ENCODE peak calls at places on chromosomes 12 and 14, in five cellular contexts. V is A549, W is GM12878, Q is K562, X is HepG2. B is an unnamed sample.

GRCh38 chr14:69980457-69981414 is 101.5 kb downstream of the SMOC1 start:
- DNase-seq in X (no peak), V (no peak), W (no peak), Q (no peak), B (no peak)

GRCh38 chr14:91872517-91873470 is 5.5 kb upstream of the TC2N start:
- DNase-seq in W (no peak), X (no peak), V (peak; percentile 89), Q (no peak), B (no peak)

GRCh38 chr12:96131230-96131788 is 62.9 kb upstream of the ELK3 start:
- DNase-seq in V (no peak), X (no peak), W (no peak), Q (no peak), B (no peak)

GRCh38 chr14:71555654-71556559 is 376.3 kb upstream of the RGS6 start:
- DNase-seq in W (peak; percentile 98), V (no peak), X (peak; percentile 4), Q (no peak), B (no peak)

GRCh38 chr12:113488322-113488721 is 16.7 kb upstream of the LHX5 start:
- DNase-seq in W (no peak), V (no peak), Q (no peak), X (no peak), B (no peak)

GRCh38 chr12:110705309-110705708 is 16.4 kb upstream of the HVCN1 start:
- DNase-seq in V (no peak), Q (no peak), W (no peak), X (no peak), B (no peak)

GRCh38 chr12:132596016-132596415 is 14.4 kb downstream of the LRCOL1 start:
- DNase-seq in X (no peak), Q (no peak), V (peak; percentile 39), W (no peak), B (no peak)

GRCh38 chr14:36057452-36058142 is 118.9 kb downstream of the PTCSC3 start:
- DNase-seq in X (no peak), V (no peak), W (no peak), Q (no peak), B (no peak)

GRCh38 chr12:95590775-95591174 is 39.5 kb upstream of the USP44 start:
- DNase-seq in W (no peak), V (no peak), X (no peak), Q (no peak), B (no peak)

GRCh38 chr14:106228541-106229158 is 702.3 kb downstream of the TMEM121 start:
- DNase-seq in Q (no peak), X (no peak), W (no peak), V (no peak), B (no peak)

GRCh38 chr12:32718926-32719325 is 36.8 kb downstream of the YARS2 start:
- DNase-seq in W (no peak), Q (no peak), V (no peak), X (no peak), B (no peak)

GRCh38 chr14:104096751-104097700 is 11.5 kb downstream of the ASPG start:
- DNase-seq in W (no peak), Q (no peak), X (no peak), V (no peak), B (peak; percentile 56)

GRCh38 chr14:90490727-90491050 is 93.9 kb downstream of the CALM1 start:
- DNase-seq in V (no peak), W (no peak), X (no peak), Q (peak; percentile 1), B (no peak)

GRCh38 chr12:58889557-58889956 is 30.7 kb downstream of the LRIG3 start:
- DNase-seq in W (no peak), X (no peak), V (no peak), Q (no peak), B (no peak)

GRCh38 chr12:15550778-15551177 is 228.5 kb downstream of the PTPRO start:
- DNase-seq in Q (no peak), W (no peak), X (no peak), V (no peak), B (no peak)

GRCh38 chr14:52043690-52044089 is 25.2 kb downstream of the NID2 start:
- DNase-seq in V (peak; percentile 60), W (no peak), X (peak; percentile 21), Q (peak; percentile 24), B (peak; percentile 73)

GRCh38 chr12:46450279-46450748 is 77.7 kb upstream of the SLC38A2 start:
- DNase-seq in X (no peak), W (no peak), Q (peak; percentile 28), V (no peak), B (no peak)

GRCh38 chr12:45268672-45269406 is 52.9 kb downstream of the ANO6 start:
- DNase-seq in V (peak; percentile 64), W (no peak), X (peak; percentile 31), Q (peak; percentile 17), B (no peak)

GRCh38 chr12:125340791-125341190 is 275.6 kb downstream of the AACS start:
- DNase-seq in V (peak; percentile 11), Q (no peak), X (peak; percentile 3), W (no peak), B (no peak)

GRCh38 chr12:22268973-22269372 is 65.5 kb downstream of the ST8SIA1 start:
- DNase-seq in X (no peak), W (no peak), V (no peak), Q (no peak), B (no peak)

GRCh38 chr12:6821271-6821673 is 349 bp upstream of the GPR162 start:
- DNase-seq in W (no peak), X (no peak), Q (no peak), V (peak; percentile 59), B (peak; percentile 66)

GRCh38 chr14:72946491-72946890 is 20.2 kb downstream of the DCAF4 start:
- DNase-seq in Q (no peak), X (no peak), W (no peak), V (no peak), B (no peak)

GRCh38 chr12:6869049-6870021 is 2.0 kb downstream of the TPI1 start:
- DNase-seq in Q (peak; percentile 31), X (peak; percentile 77), W (peak; percentile 27), V (peak; percentile 86), B (peak; percentile 94)

GRCh38 chr14:63993992-63994391 is 141.2 kb downstream of the SYNE2 start:
- DNase-seq in Q (no peak), X (no peak), W (no peak), V (peak; percentile 13), B (no peak)

GRCh38 chr12:131153956-131154355 is 200.2 kb downstream of the ADGRD1 start:
- DNase-seq in W (no peak), V (no peak), Q (no peak), X (no peak), B (no peak)

GRCh38 chr12:14896477-14897184 is 11.0 kb upstream of the MGP start:
- DNase-seq in Q (no peak), V (no peak), X (no peak), W (no peak), B (no peak)

GRCh38 chr12:109962388-109962787 is 33.8 kb downstream of the GIT2 start:
- DNase-seq in W (no peak), Q (no peak), V (no peak), X (no peak), B (no peak)

GRCh38 chr12:5511644-5512584 is 80.0 kb downstream of the NTF3 start:
- DNase-seq in X (no peak), W (no peak), V (peak; percentile 13), Q (peak; percentile 31), B (peak; percentile 65)
- TF ChIP-seq ESRRA in X (no peak), W (no peak), V (no peak), Q (no peak), B (no peak)

DNA sequence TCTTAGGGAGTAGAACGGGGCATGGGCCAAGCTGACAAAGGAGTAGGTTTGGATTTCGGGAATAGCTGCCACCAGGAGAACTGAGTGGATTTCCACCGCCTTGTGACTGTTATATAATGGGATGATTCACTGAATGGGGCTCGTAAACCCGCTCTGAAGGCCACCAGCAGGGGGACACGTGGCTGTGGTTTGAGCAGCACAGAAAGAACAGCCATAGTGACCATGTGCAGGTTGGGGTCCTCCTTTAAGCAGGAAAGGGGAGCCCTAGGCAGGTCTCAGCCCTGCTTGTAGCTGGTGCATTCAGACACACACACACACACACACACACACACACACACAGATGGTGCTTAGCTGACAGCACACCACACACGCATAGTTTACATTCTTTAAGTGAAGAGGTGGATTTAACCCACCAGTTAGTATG is 8.6 kb upstream of the ASB2 start:
- DNase-seq in Q (peak; percentile 22), V (peak; percentile 56), W (no peak), X (peak; percentile 77), B (peak; percentile 50)
- TF ChIP-seq ESRRA in Q (no peak), V (no peak), W (no peak), X (no peak), B (no peak)

DNA sequence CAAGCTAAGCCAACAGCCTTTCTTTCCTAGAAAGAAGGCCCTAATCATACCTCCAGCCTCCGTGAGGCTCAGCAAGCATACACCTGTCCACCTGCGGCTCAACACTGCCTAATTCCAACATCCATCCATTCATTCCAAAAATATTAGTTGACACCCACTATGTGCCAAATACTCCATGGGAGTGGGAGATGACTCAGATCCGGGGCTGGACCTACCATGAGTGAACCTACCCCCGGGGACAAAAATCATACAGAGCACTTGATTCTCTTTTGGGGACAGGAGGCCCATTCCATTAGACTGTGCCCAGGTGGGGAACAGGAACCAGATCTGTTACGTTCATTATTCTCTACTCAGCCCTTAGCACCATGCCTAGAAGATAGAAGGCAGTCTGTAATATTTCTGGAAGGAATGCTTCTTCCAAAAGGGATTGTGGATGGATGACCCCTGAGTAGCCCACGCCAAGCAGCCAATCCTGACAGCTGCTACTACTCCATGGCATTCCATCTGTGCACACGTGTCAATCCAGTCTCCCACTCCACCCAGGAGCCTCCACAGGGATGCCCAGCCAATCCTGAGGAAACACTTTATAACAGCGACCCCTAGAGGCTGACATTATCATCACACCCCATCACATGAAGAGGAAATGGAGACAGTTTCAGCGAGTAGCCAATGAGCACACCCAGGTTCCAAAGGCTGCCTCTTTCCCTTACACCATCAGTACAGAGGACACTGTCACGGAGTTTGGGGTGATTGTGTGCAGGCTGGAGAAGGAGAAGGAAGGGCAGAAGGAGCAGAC is 170.7 kb downstream of the ESRRB start:
- DNase-seq in X (peak; percentile 25), W (no peak), V (peak; percentile 50), Q (peak; percentile 62), B (peak; percentile 72)
- TF ChIP-seq ESRRA in X (no peak), W (no peak), V (no peak), Q (no peak), B (no peak)

GRCh38 chr14:58693048-58693447 is 55.3 kb downstream of the DACT1 start:
- DNase-seq in Q (no peak), W (no peak), X (no peak), V (no peak), B (no peak)
- TF ChIP-seq ESRRA in Q (no peak), W (no peak), X (no peak), V (no peak), B (no peak)

DNA sequence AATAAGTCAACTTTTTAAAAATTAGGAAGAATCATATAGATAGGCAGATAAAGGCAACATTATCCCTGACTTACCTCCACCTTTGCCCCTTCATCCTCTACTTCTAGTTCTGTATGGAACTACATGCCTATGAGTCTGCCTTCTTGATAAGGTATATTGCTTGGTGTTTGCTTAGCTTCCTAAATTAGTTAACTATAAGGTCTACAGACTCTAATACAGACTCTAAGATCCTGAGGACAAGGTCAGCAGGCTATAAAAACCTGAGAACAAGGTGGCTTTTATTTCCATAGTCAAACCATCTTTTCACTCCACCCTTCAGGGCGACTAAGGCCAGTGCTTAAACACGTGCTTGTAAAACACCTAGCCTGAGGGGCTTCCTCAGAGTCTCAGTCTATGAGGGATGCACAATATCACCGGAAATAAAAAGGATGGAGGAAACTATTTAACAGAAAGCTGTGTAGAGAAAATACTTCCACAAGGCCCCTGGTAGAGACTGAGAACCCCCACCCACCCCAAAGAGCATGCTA is 36.1 kb upstream of the COL2A1 start:
- DNase-seq in V (no peak), W (no peak), X (no peak), Q (no peak), B (no peak)
- TF ChIP-seq ESRRA in V (no peak), W (no peak), X (no peak), Q (no peak), B (no peak)

B was measured in WTC11.